ENCODE peak calls at places on chromosomes 12 and 14, in four cellular contexts. G, M, Y and V are unnamed samples. For H3K36me3 and H3K9me3, the result is how much of the 10 kb centered on the place peaks cover.

GRCh38 chr12:12585115-12585862 is 22.6 kb upstream of the DUSP16 start:
- DNase-seq in Y (peak), G (no peak), M (peak), V (peak)

GRCh38 chr12:91178139-91178561 is 4.5 kb downstream of the DCN start:
- DNase-seq in Y (peak), M (peak), G (no peak), V (no peak)

GRCh38 chr12:70722584-70723343 is 85.5 kb upstream of the PTPRB start:
- DNase-seq in M (no peak), Y (peak), G (no peak), V (no peak)

GRCh38 chr14:55353686-55354467 is 57.8 kb downstream of the ATG14 start:
- DNase-seq in M (peak), G (no peak), Y (no peak), V (no peak)

GRCh38 chr14:104682107-104682593 is 7.3 kb upstream of the INF2 start:
- DNase-seq in G (no peak), Y (no peak), M (peak), V (peak)

GRCh38 chr12:3832738-3833137 is 40.5 kb downstream of the PARP11 start:
- DNase-seq in Y (no peak), M (peak), G (no peak), V (no peak)

GRCh38 chr12:82817368-82817767 is 130.7 kb downstream of the TMTC2 start:
- DNase-seq in G (no peak), Y (no peak), M (peak), V (no peak)

GRCh38 chr14:52327374-52328226 is 13.5 kb downstream of the PTGER2 start:
- DNase-seq in Y (peak), G (no peak), M (peak), V (no peak)

GRCh38 chr12:127773520-127773919 is 493.4 kb upstream of the TMEM132C start:
- DNase-seq in G (no peak), M (peak), Y (no peak), V (no peak)

GRCh38 chr12:19449814-19450213 is 10.5 kb downstream of the AEBP2 start:
- DNase-seq in Y (no peak), G (no peak), M (no peak), V (no peak)

GRCh38 chr12:119868992-119869391 is 8.1 kb downstream of the CIT start:
- DNase-seq in G (no peak), Y (no peak), M (no peak), V (no peak)

GRCh38 chr12:18224745-18225144 is 36.6 kb upstream of the PIK3C2G start:
- DNase-seq in Y (peak), G (no peak), M (peak), V (no peak)

GRCh38 chr12:6465467-6466183 is 4.9 kb downstream of the VAMP1 start:
- DNase-seq in M (peak), G (no peak), Y (peak), V (peak)

GRCh38 chr14:50633954-50634353 is 34.2 kb downstream of the SAV1 start:
- DNase-seq in G (no peak), M (no peak), Y (no peak), V (no peak)

GRCh38 chr14:50631408-50631821 is 36.7 kb downstream of the SAV1 start:
- DNase-seq in M (no peak), G (no peak), Y (peak), V (no peak)

DNA sequence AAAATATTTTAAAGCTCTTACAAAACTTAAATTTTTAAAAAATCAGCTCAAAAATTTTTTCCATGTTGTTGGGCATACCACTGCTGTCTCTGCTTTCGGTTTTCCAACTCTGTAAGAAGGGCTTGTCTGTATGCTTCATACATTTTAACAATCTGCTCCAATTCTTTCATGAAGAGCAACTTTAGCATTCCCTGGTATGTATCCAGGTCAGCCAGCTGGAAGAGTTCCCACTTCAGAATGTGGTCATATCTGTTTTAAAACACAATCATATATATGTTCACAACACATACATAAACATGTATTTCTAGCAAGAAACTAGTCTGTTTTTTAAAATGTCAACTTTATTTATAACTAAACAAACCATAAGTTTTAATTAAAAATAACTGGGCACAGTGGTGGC is 33.0 kb downstream of the SAV1 start:
- DNase-seq in Y (no peak), G (no peak), M (no peak), V (no peak)
- H3K36me3 ChIP-seq in Y (under half), G (under half), M (under half), V (under half)

GRCh38 chr12:98211914-98212695 is 303.3 kb upstream of the TMPO start:
- DNase-seq in M (no peak), G (no peak), Y (peak), V (no peak)
- TF ChIP-seq EZH2 in M (no peak), G (no peak), Y (no peak), V (no peak)

DNA sequence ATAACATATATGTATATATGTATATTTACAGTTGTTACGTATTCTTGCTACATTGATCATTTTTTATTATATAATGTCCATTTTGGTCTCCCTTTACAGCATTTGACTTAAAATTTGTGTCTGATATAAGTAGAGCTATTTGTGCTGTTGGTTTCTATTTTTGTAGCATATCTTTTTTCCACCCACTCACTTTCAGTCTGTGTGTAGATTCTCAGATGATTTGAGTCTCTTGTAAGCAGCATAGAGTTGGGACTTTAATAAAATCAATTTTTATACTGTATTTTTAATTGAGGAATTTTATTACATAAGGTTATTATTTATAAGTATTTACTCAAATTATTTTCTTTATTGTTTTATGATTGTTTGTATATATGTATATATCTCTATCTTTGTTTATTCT is 1293.7 kb downstream of the TMEM121 start:
- DNase-seq in Y (no peak), M (no peak), G (no peak), V (no peak)
- H3K9me3 ChIP-seq in Y (under half), M (under half), G (under half), V (under half)

GRCh38 chr14:22567437-22567836 is 21.6 kb downstream of the DAD1 start:
- DNase-seq in M (no peak), G (no peak), Y (no peak), V (no peak)
- H3K36me3 ChIP-seq in M (under half), G (under half), Y (under half), V (under half)

DNA sequence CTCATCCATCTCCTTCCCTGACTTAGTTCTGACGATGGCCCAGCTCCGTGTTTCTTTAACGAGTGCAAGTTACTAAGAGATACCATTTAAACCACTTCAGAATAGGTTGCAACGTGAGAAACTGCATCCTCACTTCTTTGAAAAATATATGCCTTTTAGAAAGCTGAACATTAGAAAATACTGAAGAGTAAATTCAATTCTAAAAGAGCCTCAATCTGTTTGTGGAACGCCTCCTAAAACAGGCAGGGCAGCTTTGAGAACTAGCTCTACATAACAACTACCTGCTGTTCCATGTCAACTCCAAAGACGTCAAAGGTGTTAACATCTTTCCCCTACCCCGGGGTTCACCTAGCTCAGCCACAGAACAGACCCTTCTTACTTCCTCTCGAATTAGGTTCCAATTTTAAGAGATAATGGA is 3.5 kb downstream of the BHLHE41 start:
- DNase-seq in Y (no peak), M (peak), G (no peak), V (no peak)
- TF ChIP-seq EZH2 in Y (no peak), M (no peak), G (no peak), V (no peak)

DNA sequence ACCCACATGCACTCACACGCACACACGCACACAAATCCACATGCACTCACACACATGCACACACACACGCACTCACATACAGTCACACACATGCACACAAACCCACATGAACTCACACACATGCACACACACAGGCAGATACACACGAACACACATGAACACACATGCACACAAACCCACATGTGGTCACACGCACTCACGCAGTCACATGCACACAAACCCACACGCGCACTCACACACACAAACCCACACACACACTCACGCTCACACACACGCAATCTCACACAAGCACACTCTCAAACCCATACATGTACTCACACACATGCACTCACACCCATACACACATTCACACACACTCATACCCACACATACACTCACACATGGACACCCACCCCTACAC is 61.5 kb downstream of the GALNT9 start:
- DNase-seq in M (no peak), Y (no peak), G (no peak), V (no peak)
- H3K9me3 ChIP-seq in M (under half), Y (under half), G (under half), V (under half)

GRCh38 chr12:10701226-10701681 is 21.9 kb downstream of the YBX3 start:
- DNase-seq in G (no peak), Y (no peak), M (no peak), V (no peak)
- H3K36me3 ChIP-seq in G (under half), Y (half or more), M (half or more), V (half or more)

GRCh38 chr12:49537709-49538601 is 875 bp upstream of the KCNH3 start:
- DNase-seq in M (peak), G (no peak), Y (no peak), V (no peak)

GRCh38 chr12:49537231-49537708 is 1.6 kb upstream of the KCNH3 start:
- DNase-seq in Y (no peak), G (no peak), M (no peak), V (no peak)

GRCh38 chr12:49539406-49540228 is 787 bp downstream of the KCNH3 start:
- DNase-seq in M (no peak), Y (no peak), G (no peak), V (no peak)

GRCh38 chr12:49540229-49541139 is 1.7 kb downstream of the KCNH3 start:
- DNase-seq in M (peak), G (peak), Y (no peak), V (peak)

GRCh38 chr12:49538740-49539403 is at the start of gene KCNH3:
- DNase-seq in G (no peak), M (peak), Y (peak), V (peak)
- TF ChIP-seq EZH2 in G (no peak), M (no peak), Y (no peak), V (no peak)

DNA sequence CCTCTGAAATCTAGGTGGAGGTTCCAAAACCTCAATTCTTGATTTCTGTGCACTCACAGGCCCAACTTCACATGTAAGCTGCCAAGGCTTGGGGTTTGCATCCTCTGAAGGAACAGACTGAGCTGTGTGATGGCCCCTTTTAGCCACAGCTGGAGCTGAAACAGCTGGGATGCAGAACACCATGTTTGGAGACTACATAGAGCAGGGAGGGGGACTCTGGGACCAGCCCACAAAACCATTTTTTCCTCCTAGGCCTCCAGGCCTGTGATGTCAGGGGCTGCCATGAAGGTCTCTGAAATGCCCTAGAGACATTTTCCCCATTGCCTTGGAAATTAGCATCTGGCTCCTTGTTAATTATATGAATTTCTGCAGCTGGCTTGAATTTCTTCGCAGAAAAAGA is 1025.9 kb upstream of the NOVA1 start:
- DNase-seq in Y (no peak), G (no peak), M (no peak), V (no peak)
- H3K9me3 ChIP-seq in Y (under half), G (under half), M (under half), V (under half)

GRCh38 chr12:109944975-109945374 is 44.9 kb downstream of the TCHP start:
- DNase-seq in Y (peak), M (no peak), G (no peak), V (no peak)
- H3K36me3 ChIP-seq in Y (under half), M (under half), G (under half), V (under half)